ENCODE peak calls at places on chromosomes 3 and 15, in six cellular contexts. One of them, this sample, is unnamed.
A peak's percentile ranks its signal among the peaks of the same experiment; 100 is the strongest.

GRCh38 chr15:88238618-88239430 is 17.7 kb downstream of the NTRK3 start:
- DNase-seq in neural crest cell: no peak
- DNase-seq in GM20000: no peak
- DNase-seq in neural progenitor cell: no peak
- DNase-seq in HCT116: no peak
- DNase-seq in colonic mucosa: no peak
- DNase-seq in this sample: no peak

GRCh38 chr3:193704431-193704830 is 111.4 kb downstream of the OPA1 start:
- DNase-seq in neural crest cell: peak; percentile 26
- DNase-seq in GM20000: no peak
- DNase-seq in neural progenitor cell: peak; percentile 54
- DNase-seq in HCT116: no peak
- DNase-seq in colonic mucosa: no peak
- DNase-seq in this sample: no peak

GRCh38 chr3:13718437-13718836 is 161.4 kb downstream of the WNT7A start:
- DNase-seq in neural crest cell: no peak
- DNase-seq in GM20000: peak; percentile 3
- DNase-seq in neural progenitor cell: no peak
- DNase-seq in HCT116: no peak
- DNase-seq in colonic mucosa: peak; percentile 12
- DNase-seq in this sample: no peak

GRCh38 chr3:22887664-22888291 is 315.3 kb upstream of the UBE2E2 start:
- DNase-seq in neural crest cell: no peak
- DNase-seq in GM20000: peak; percentile 7
- DNase-seq in neural progenitor cell: peak; percentile 39
- DNase-seq in HCT116: peak; percentile 4
- DNase-seq in colonic mucosa: peak; percentile 19
- DNase-seq in this sample: peak; percentile 10

GRCh38 chr3:180871901-180872300 is 40.6 kb upstream of the FXR1 start:
- DNase-seq in neural crest cell: no peak
- DNase-seq in GM20000: no peak
- DNase-seq in neural progenitor cell: no peak
- DNase-seq in HCT116: no peak
- DNase-seq in colonic mucosa: no peak
- DNase-seq in this sample: no peak

GRCh38 chr3:13709706-13710105 is 160.8 kb downstream of the FBLN2 start:
- DNase-seq in neural crest cell: no peak
- DNase-seq in GM20000: no peak
- DNase-seq in neural progenitor cell: no peak
- DNase-seq in HCT116: no peak
- DNase-seq in colonic mucosa: peak; percentile 2
- DNase-seq in this sample: no peak

GRCh38 chr3:166575166-166575565 is 737.9 kb upstream of the BCHE start:
- DNase-seq in neural crest cell: no peak
- DNase-seq in GM20000: no peak
- DNase-seq in neural progenitor cell: no peak
- DNase-seq in HCT116: no peak
- DNase-seq in colonic mucosa: no peak
- DNase-seq in this sample: no peak

GRCh38 chr3:138186803-138187295 is 252 bp upstream of the ARMC8 start:
- DNase-seq in neural crest cell: peak; percentile 76
- DNase-seq in GM20000: peak; percentile 94
- DNase-seq in neural progenitor cell: peak; percentile 95
- DNase-seq in HCT116: no peak
- DNase-seq in colonic mucosa: peak; percentile 92
- DNase-seq in this sample: peak; percentile 88

GRCh38 chr15:31215490-31216209 is 111.0 kb upstream of the KLF13 start:
- DNase-seq in neural crest cell: peak; percentile 80
- DNase-seq in GM20000: peak; percentile 92
- DNase-seq in neural progenitor cell: peak; percentile 86
- DNase-seq in HCT116: no peak
- DNase-seq in colonic mucosa: peak; percentile 90
- DNase-seq in this sample: peak; percentile 84

GRCh38 chr15:45705510-45706473 is 71.0 kb downstream of the SQOR start:
- DNase-seq in neural crest cell: peak; percentile 82
- DNase-seq in GM20000: peak; percentile 80
- DNase-seq in neural progenitor cell: peak; percentile 91
- DNase-seq in HCT116: peak; percentile 71
- DNase-seq in colonic mucosa: peak; percentile 87
- DNase-seq in this sample: peak; percentile 78

GRCh38 chr15:99447497-99448371 is 118.0 kb upstream of the MEF2A start:
- DNase-seq in neural crest cell: no peak
- DNase-seq in GM20000: peak; percentile 21
- DNase-seq in neural progenitor cell: no peak
- DNase-seq in HCT116: no peak
- DNase-seq in colonic mucosa: peak; percentile 10
- DNase-seq in this sample: peak; percentile 61

GRCh38 chr15:77702211-77702957 is 69.7 kb upstream of the LINGO1 start:
- DNase-seq in neural crest cell: peak; percentile 29
- DNase-seq in GM20000: peak; percentile 63
- DNase-seq in neural progenitor cell: peak; percentile 91
- DNase-seq in HCT116: no peak
- DNase-seq in colonic mucosa: peak; percentile 18
- DNase-seq in this sample: peak; percentile 88

GRCh38 chr3:149813367-149814281 is 609 bp downstream of the RNF13 start:
- DNase-seq in neural crest cell: no peak
- DNase-seq in GM20000: no peak
- DNase-seq in neural progenitor cell: peak; percentile 64
- DNase-seq in HCT116: no peak
- DNase-seq in colonic mucosa: peak; percentile 53
- DNase-seq in this sample: peak; percentile 46

DNA sequence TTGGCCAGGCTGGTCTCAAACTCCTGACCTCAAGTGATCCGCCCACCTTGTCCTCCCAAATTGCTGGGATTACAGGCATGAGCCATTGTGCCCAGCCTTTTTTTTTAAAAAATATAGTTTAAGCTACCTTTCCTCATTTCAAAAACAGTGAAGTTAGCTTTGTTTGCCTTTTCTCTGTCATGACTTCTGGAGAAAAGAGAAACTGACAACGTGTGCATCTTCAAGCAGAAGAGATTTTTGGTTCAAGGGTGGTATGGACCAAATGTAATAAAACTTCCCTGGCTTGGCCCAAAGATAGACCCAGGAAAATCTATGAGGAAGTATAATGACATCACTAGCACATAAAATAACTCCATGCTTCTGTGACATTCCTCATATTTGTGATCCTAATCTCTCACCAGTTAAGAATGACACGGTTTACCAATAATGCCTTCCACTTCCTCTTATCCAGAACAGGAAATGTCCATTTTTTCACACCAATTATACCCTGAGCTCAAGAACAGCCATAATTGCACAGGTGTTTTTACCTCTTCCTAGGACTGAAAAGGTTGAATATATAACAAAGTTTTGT is 781.2 kb upstream of the NR2F2 start:
- DNase-seq in neural crest cell: no peak
- DNase-seq in GM20000: no peak
- DNase-seq in neural progenitor cell: no peak
- DNase-seq in HCT116: no peak
- DNase-seq in colonic mucosa: no peak
- DNase-seq in this sample: no peak
- TF ChIP-seq CTCF in neural crest cell: no peak
- TF ChIP-seq CTCF in GM20000: no peak
- TF ChIP-seq CTCF in neural progenitor cell: no peak
- TF ChIP-seq CTCF in HCT116: no peak
- TF ChIP-seq CTCF in colonic mucosa: no peak
- TF ChIP-seq CTCF in this sample: no peak

GRCh38 chr15:44195151-44195740 is at the start of gene FRMD5:
- DNase-seq in neural crest cell: peak; percentile 94
- DNase-seq in GM20000: peak; percentile 95
- DNase-seq in neural progenitor cell: peak; percentile 98
- DNase-seq in HCT116: peak; percentile 97
- DNase-seq in colonic mucosa: peak; percentile 93
- DNase-seq in this sample: peak; percentile 94
- TF ChIP-seq CTCF in neural crest cell: peak; percentile 51
- TF ChIP-seq CTCF in GM20000: no peak
- TF ChIP-seq CTCF in neural progenitor cell: peak; percentile 43
- TF ChIP-seq CTCF in HCT116: peak; percentile 46
- TF ChIP-seq CTCF in colonic mucosa: peak; percentile 26
- TF ChIP-seq CTCF in this sample: peak; percentile 35

GRCh38 chr3:58576716-58577115 is 475 bp downstream of the FAM107A start:
- DNase-seq in neural crest cell: no peak
- DNase-seq in GM20000: no peak
- DNase-seq in neural progenitor cell: no peak
- DNase-seq in HCT116: no peak
- DNase-seq in colonic mucosa: no peak
- DNase-seq in this sample: no peak

GRCh38 chr3:58578873-58579272 is 1.7 kb upstream of the FAM107A start:
- DNase-seq in neural crest cell: no peak
- DNase-seq in GM20000: no peak
- DNase-seq in neural progenitor cell: no peak
- DNase-seq in HCT116: no peak
- DNase-seq in colonic mucosa: no peak
- DNase-seq in this sample: no peak

GRCh38 chr3:58574682-58575081 is 2.5 kb downstream of the FAM107A start:
- DNase-seq in neural crest cell: no peak
- DNase-seq in GM20000: no peak
- DNase-seq in neural progenitor cell: no peak
- DNase-seq in HCT116: no peak
- DNase-seq in colonic mucosa: no peak
- DNase-seq in this sample: no peak

GRCh38 chr3:58575986-58576652 is 1.1 kb downstream of the FAM107A start:
- DNase-seq in neural crest cell: no peak
- DNase-seq in GM20000: no peak
- DNase-seq in neural progenitor cell: no peak
- DNase-seq in HCT116: no peak
- DNase-seq in colonic mucosa: no peak
- DNase-seq in this sample: no peak

DNA sequence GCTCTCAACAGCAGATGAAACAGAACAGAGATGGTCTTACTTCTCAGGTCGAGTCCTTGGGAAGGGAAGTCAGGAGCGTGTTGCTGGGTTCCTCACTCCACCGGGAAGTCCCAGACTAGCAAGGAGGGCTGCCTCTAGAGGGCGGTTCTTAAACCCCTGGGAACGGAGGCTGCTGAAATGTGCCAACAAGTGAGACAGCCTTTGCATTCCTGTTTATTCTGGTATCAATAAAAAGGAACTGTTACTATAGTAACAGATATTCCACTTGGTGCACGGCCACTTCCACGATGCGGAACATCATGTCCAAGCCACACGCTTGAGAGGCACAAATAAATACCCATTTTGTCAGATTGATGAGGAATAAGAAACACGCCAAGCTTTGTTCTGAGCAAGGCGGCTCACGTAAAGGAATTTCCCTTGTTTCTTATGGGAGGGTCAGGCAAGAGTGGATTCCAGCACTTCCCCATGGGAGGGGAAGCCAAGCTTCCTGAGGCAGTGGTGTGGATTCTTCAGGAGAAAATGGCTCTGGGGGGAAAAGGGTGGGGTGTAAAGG is at the start of gene FAM107A:
- DNase-seq in neural crest cell: no peak
- DNase-seq in GM20000: no peak
- DNase-seq in neural progenitor cell: peak; percentile 58
- DNase-seq in HCT116: no peak
- DNase-seq in colonic mucosa: peak; percentile 42
- DNase-seq in this sample: no peak
- TF ChIP-seq CTCF in neural crest cell: no peak
- TF ChIP-seq CTCF in GM20000: no peak
- TF ChIP-seq CTCF in neural progenitor cell: peak; percentile 37
- TF ChIP-seq CTCF in HCT116: peak; percentile 40
- TF ChIP-seq CTCF in colonic mucosa: peak; percentile 17
- TF ChIP-seq CTCF in this sample: no peak

DNA sequence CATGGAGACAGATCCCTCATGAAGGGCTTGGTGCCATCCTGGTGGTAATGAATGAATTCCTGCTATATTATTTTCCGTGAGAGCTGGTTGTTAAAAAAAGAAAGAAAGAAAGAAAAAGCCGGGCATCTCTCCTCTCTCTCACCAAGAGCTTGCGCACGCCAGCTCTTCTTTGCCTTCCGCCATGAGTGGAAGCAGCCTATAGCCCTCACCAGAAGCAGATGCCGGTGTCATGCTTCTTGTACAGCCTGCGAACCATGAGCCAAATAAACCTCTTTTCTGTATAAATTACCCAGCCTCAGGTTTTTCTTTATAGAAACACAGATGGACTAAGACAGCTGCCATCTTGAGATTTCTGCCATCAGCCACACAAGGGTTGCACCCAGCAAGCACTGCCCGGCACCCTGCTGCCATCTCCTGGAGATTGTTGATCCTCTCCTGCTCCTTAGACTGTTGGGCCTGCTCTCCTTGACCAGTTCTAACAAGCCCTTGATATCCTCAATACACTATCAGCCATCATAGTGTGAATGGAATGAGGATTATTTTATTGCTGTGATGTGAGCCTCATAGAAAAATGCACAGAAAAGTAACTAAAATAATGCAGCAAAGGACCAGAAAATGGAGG is 3.5 kb upstream of the AHSG start:
- DNase-seq in neural crest cell: no peak
- DNase-seq in GM20000: peak; percentile 33
- DNase-seq in neural progenitor cell: no peak
- DNase-seq in HCT116: peak; percentile 41
- DNase-seq in colonic mucosa: peak; percentile 27
- DNase-seq in this sample: no peak
- TF ChIP-seq CTCF in neural crest cell: peak; percentile 15
- TF ChIP-seq CTCF in GM20000: peak; percentile 6
- TF ChIP-seq CTCF in neural progenitor cell: no peak
- TF ChIP-seq CTCF in HCT116: peak; percentile 55
- TF ChIP-seq CTCF in colonic mucosa: no peak
- TF ChIP-seq CTCF in this sample: no peak

GRCh38 chr3:131803113-131803512 is 231.7 kb downstream of the CPNE4 start:
- DNase-seq in neural crest cell: no peak
- DNase-seq in GM20000: no peak
- DNase-seq in neural progenitor cell: no peak
- DNase-seq in HCT116: no peak
- DNase-seq in colonic mucosa: no peak
- DNase-seq in this sample: no peak
- TF ChIP-seq CTCF in neural crest cell: no peak
- TF ChIP-seq CTCF in GM20000: no peak
- TF ChIP-seq CTCF in neural progenitor cell: no peak
- TF ChIP-seq CTCF in HCT116: no peak
- TF ChIP-seq CTCF in colonic mucosa: no peak
- TF ChIP-seq CTCF in this sample: no peak

GRCh38 chr3:154753101-154753500 is 323.1 kb upstream of the GPR149 start:
- DNase-seq in neural crest cell: no peak
- DNase-seq in GM20000: no peak
- DNase-seq in neural progenitor cell: no peak
- DNase-seq in HCT116: no peak
- DNase-seq in colonic mucosa: no peak
- DNase-seq in this sample: no peak

GRCh38 chr3:154759966-154760365 is 320.2 kb upstream of the MME start:
- DNase-seq in neural crest cell: no peak
- DNase-seq in GM20000: no peak
- DNase-seq in neural progenitor cell: peak; percentile 20
- DNase-seq in HCT116: no peak
- DNase-seq in colonic mucosa: no peak
- DNase-seq in this sample: no peak

GRCh38 chr3:154758109-154758868 is 321.8 kb upstream of the MME start:
- DNase-seq in neural crest cell: no peak
- DNase-seq in GM20000: no peak
- DNase-seq in neural progenitor cell: no peak
- DNase-seq in HCT116: no peak
- DNase-seq in colonic mucosa: no peak
- DNase-seq in this sample: no peak
- TF ChIP-seq CTCF in neural crest cell: peak; percentile 69
- TF ChIP-seq CTCF in GM20000: no peak
- TF ChIP-seq CTCF in neural progenitor cell: peak; percentile 49
- TF ChIP-seq CTCF in HCT116: peak; percentile 35
- TF ChIP-seq CTCF in colonic mucosa: no peak
- TF ChIP-seq CTCF in this sample: peak; percentile 28

This sample was measured in nephron progenitor cell.